ENCODE peak calls at places on chromosomes 13 and 19, in four cellular contexts. B, T, P and J are unnamed samples.

GRCh38 chr19:40623403-40624239 is 22.5 kb downstream of the LTBP4 start:
- DNase-seq in B (peak), T (no peak), P (no peak), J (no peak)

GRCh38 chr13:75384881-75385707 is 96.9 kb downstream of the TBC1D4 start:
- DNase-seq in P (no peak), B (no peak), T (no peak), J (no peak)

GRCh38 chr19:38713227-38713649 is 31.0 kb downstream of the CAPN12 start:
- DNase-seq in T (peak), P (no peak), B (peak), J (peak)

GRCh38 chr13:52852444-52852843 is 4.0 kb upstream of the PCDH8 start:
- DNase-seq in P (no peak), T (no peak), B (no peak), J (no peak)

GRCh38 chr13:110828705-110829104 is 86.2 kb downstream of the ANKRD10 start:
- DNase-seq in B (no peak), P (no peak), T (no peak), J (no peak)

GRCh38 chr13:31195616-31196015 is 4.2 kb upstream of the B3GLCT start:
- DNase-seq in B (no peak), T (no peak), P (no peak), J (no peak)

GRCh38 chr19:56201973-56202372 is at the start of gene ZSCAN5C:
- DNase-seq in P (no peak), B (no peak), T (no peak), J (no peak)

GRCh38 chr13:83085186-83085900 is 796.9 kb downstream of the SLITRK1 start:
- DNase-seq in P (peak), T (no peak), B (peak), J (no peak)

GRCh38 chr13:78499802-78500201 is 103.5 kb downstream of the POU4F1 start:
- DNase-seq in B (no peak), T (no peak), P (no peak), J (no peak)
- H3K4me3 ChIP-seq in B (no peak), T (no peak), P (no peak), J (no peak)

GRCh38 chr19:3656747-3657394 is 30.3 kb upstream of the CACTIN start:
- DNase-seq in T (no peak), B (no peak), P (no peak), J (no peak)
- TF ChIP-seq CTCF in T (no peak), B (no peak), P (no peak), J (no peak)

GRCh38 chr13:33230178-33230881 is 55.2 kb downstream of the STARD13 start:
- DNase-seq in T (no peak), B (peak), P (no peak), J (no peak)
- H3K4me3 ChIP-seq in T (no peak), B (no peak), P (no peak), J (no peak)

DNA sequence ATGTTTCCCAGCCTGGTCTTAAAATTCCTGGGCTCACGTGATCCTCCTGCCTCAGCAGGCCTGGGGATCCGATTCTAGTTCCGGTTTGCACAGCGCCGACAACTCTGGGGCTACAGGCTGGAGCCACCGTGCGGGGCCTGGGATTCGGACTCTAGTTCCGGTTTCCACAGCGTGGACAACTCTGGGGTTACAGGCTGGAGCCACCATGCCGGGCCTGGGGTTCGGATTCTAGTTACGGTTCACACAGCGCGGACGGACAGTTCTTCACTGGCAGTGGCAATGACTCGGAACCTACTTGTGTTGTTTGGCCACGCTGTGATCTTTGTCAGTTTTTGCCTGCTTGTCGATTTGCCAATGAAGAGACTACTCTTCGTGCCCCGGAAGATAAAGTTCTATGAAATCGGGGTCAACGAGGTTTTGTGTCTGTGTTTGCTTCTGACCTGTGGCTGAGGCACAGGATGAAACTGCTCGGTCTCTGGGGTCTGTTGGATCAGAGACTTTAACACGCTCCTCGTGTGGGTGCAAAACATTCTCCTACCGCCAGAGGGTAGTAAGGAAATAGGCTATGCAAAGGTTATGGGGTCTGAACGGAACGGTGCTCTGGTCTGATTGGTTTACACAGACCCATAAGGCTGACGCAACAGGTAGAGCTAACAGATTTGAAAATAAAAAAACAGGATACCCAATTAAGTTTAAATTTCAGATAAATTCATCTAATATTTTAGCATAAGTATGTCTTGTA is 12.1 kb upstream of the ZSCAN1 start:
- DNase-seq in P (no peak), B (peak), T (peak), J (no peak)
- TF ChIP-seq CTCF in P (peak), B (peak), T (peak), J (peak)

DNA sequence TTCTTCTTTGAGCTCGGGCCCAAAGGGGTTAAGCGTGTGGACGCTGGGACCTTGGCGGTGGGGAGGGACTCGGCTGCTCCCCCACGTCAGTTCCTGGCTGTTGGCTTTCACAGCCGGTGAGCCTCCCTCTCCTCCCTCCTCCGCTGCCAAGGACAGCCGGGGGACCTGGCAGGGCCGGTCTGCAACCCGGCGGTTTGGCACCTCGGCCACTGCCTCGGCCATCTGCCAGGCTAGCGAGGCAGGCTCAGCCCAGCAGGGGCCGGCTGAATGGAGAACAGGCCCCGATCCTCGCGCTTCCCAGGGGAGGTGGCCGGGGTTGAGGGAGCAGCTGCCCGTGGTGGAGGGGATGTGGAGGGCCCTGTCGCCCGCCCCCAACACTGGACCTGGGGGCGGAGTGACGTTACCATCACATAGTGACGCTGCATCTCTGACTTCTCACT is 5.0 kb downstream of the TLE5 start:
- DNase-seq in B (peak), T (peak), P (no peak), J (peak)
- H3K4me3 ChIP-seq in B (no peak), T (no peak), P (no peak), J (peak)

DNA sequence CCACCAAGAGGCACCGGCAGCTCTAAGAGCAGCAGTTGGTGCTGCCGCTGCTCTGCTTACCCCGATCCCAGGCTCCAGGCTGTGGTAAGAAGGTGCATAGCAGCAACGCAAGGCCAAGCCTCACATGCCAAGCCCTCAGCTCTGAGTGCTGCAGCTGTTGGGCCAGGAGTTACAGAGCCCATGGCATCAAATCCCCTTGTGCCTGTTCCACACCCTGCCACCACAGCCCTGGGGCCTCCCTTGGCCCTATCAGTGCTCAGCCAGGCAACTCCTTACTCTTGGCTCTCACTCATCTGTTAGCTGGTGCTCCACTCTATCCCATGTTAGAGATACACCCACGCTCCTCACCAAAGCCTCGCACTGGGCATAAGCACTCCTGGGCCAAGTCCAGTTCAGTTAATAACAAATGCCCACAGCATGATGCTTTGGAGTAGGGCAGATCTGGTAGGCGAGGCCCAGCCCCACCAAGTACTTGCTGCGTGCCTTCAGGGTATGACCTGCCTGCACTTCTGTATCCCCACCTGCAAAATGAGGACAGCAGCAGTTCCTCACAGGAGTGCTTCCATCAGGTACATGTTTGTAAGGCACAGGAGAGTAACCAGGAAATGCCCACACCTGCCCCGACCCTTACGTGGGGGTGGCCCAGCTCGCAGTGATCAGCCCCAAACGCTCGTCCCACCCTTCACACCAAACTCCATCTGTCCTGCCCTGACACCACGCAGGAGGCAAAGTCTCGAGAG is 16.2 kb downstream of the AKAP8L start:
- DNase-seq in T (no peak), P (no peak), B (no peak), J (no peak)
- TF ChIP-seq CTCF in T (no peak), P (no peak), B (no peak), J (no peak)